ENCODE peak calls at places on chromosomes 2 and 18, in four cellular contexts. One of them, this sample, is unnamed.

GRCh38 chr2:46393865-46394264 is 85.5 kb upstream of the TMEM247 start:
- DNase-seq in H1: no peak
- DNase-seq in A549: no peak
- DNase-seq in H9: peak; percentile 3
- DNase-seq in this sample: no peak

GRCh38 chr18:36580874-36581750 is 247.7 kb downstream of the TPGS2 start:
- DNase-seq in H1: no peak
- DNase-seq in A549: no peak
- DNase-seq in H9: no peak
- DNase-seq in this sample: no peak

GRCh38 chr2:128172191-128172590 is 81.2 kb downstream of the UGGT1 start:
- DNase-seq in H1: no peak
- DNase-seq in A549: no peak
- DNase-seq in H9: no peak
- DNase-seq in this sample: no peak

GRCh38 chr18:78796693-78797455 is 182.7 kb upstream of the SALL3 start:
- DNase-seq in H1: no peak
- DNase-seq in A549: no peak
- DNase-seq in H9: no peak
- DNase-seq in this sample: no peak

GRCh38 chr18:3748081-3748480 is 298.1 kb downstream of the TGIF1 start:
- DNase-seq in H1: no peak
- DNase-seq in A549: no peak
- DNase-seq in H9: no peak
- DNase-seq in this sample: no peak

GRCh38 chr2:132923787-132924186 is 253.8 kb upstream of the LYPD1 start:
- DNase-seq in H1: no peak
- DNase-seq in A549: no peak
- DNase-seq in H9: no peak
- DNase-seq in this sample: no peak

GRCh38 chr2:44964704-44965343 is 23.3 kb downstream of the SIX3 start:
- DNase-seq in H1: peak; percentile 78
- DNase-seq in A549: no peak
- DNase-seq in H9: peak; percentile 74
- DNase-seq in this sample: no peak

GRCh38 chr2:219398721-219399333 is 11.1 kb upstream of the DNPEP start:
- DNase-seq in H1: no peak
- DNase-seq in A549: no peak
- DNase-seq in H9: no peak
- DNase-seq in this sample: no peak

GRCh38 chr2:142040554-142040953 is 90.3 kb downstream of the LRP1B start:
- DNase-seq in H1: no peak
- DNase-seq in A549: no peak
- DNase-seq in H9: no peak
- DNase-seq in this sample: no peak

GRCh38 chr2:133504566-133505505 is 63.4 kb downstream of the NCKAP5 start:
- DNase-seq in H1: no peak
- DNase-seq in A549: no peak
- DNase-seq in H9: no peak
- DNase-seq in this sample: peak; percentile 22

GRCh38 chr2:122203523-122203922 is 448.1 kb downstream of the TSN start:
- DNase-seq in H1: no peak
- DNase-seq in A549: no peak
- DNase-seq in H9: no peak
- DNase-seq in this sample: no peak

GRCh38 chr2:162926501-162926900 is 87.9 kb upstream of the KCNH7 start:
- DNase-seq in H1: no peak
- DNase-seq in A549: peak; percentile 3
- DNase-seq in H9: no peak
- DNase-seq in this sample: no peak

GRCh38 chr2:48114256-48114655 is 208.0 kb upstream of the FBXO11 start:
- DNase-seq in H1: no peak
- DNase-seq in A549: peak; percentile 52
- DNase-seq in H9: no peak
- DNase-seq in this sample: no peak

GRCh38 chr2:124264496-124265160 is 239.5 kb downstream of the CNTNAP5 start:
- DNase-seq in H1: no peak
- DNase-seq in A549: no peak
- DNase-seq in H9: no peak
- DNase-seq in this sample: no peak

GRCh38 chr2:222477962-222478608 is 53.7 kb downstream of the SGPP2 start:
- DNase-seq in H1: peak; percentile 54
- DNase-seq in A549: no peak
- DNase-seq in H9: peak; percentile 57
- DNase-seq in this sample: no peak

GRCh38 chr2:146143971-146144370 is 1624.1 kb upstream of the ZEB2 start:
- DNase-seq in H1: no peak
- DNase-seq in A549: no peak
- DNase-seq in H9: no peak
- DNase-seq in this sample: no peak

GRCh38 chr2:7905756-7906155 is 776.1 kb upstream of the ID2 start:
- DNase-seq in H1: no peak
- DNase-seq in A549: no peak
- DNase-seq in H9: no peak
- DNase-seq in this sample: no peak

GRCh38 chr2:177489719-177490301 is 97.2 kb downstream of the AGPS start:
- DNase-seq in H1: no peak
- DNase-seq in A549: peak; percentile 15
- DNase-seq in H9: no peak
- DNase-seq in this sample: no peak

GRCh38 chr2:241268716-241269445 is 46.6 kb downstream of the HDLBP start:
- DNase-seq in H1: no peak
- DNase-seq in A549: no peak
- DNase-seq in H9: peak; percentile 18
- DNase-seq in this sample: no peak

GRCh38 chr18:69635482-69635881 is 234.8 kb downstream of the DOK6 start:
- DNase-seq in H1: no peak
- DNase-seq in A549: no peak
- DNase-seq in H9: no peak
- DNase-seq in this sample: no peak

GRCh38 chr2:42918671-42919335 is 126.4 kb upstream of the HAAO start:
- DNase-seq in H1: no peak
- DNase-seq in A549: no peak
- DNase-seq in H9: no peak
- DNase-seq in this sample: no peak

GRCh38 chr18:46518438-46518837 is 138.6 kb downstream of the LOXHD1 start:
- DNase-seq in H1: no peak
- DNase-seq in A549: no peak
- DNase-seq in H9: peak; percentile 65
- DNase-seq in this sample: peak; percentile 16

GRCh38 chr2:98454500-98455235 is 10.0 kb downstream of the INPP4A start:
- DNase-seq in H1: no peak
- DNase-seq in A549: no peak
- DNase-seq in H9: no peak
- DNase-seq in this sample: no peak

GRCh38 chr2:65344689-65345088 is 87.7 kb downstream of the SPRED2 start:
- DNase-seq in H1: no peak
- DNase-seq in A549: no peak
- DNase-seq in H9: no peak
- DNase-seq in this sample: no peak

GRCh38 chr2:217489145-217489960 is 513.4 kb downstream of the TNS1 start:
- DNase-seq in H1: no peak
- DNase-seq in A549: no peak
- DNase-seq in H9: peak; percentile 24
- DNase-seq in this sample: no peak

GRCh38 chr18:3595282-3596273 is 145.6 kb downstream of the TGIF1 start:
- DNase-seq in H1: no peak
- DNase-seq in A549: no peak
- DNase-seq in H9: no peak
- DNase-seq in this sample: peak; percentile 53

GRCh38 chr2:164625378-164625971 is 4.2 kb upstream of the GRB14 start:
- DNase-seq in H1: no peak
- DNase-seq in A549: no peak
- DNase-seq in H9: no peak
- DNase-seq in this sample: no peak

GRCh38 chr18:63149200-63149587 is 170.4 kb downstream of the BCL2 start:
- DNase-seq in H1: no peak
- DNase-seq in A549: no peak
- DNase-seq in H9: no peak
- DNase-seq in this sample: no peak

GRCh38 chr2:70668432-70668831 is 99.6 kb downstream of the ADD2 start:
- DNase-seq in H1: no peak
- DNase-seq in A549: no peak
- DNase-seq in H9: no peak
- DNase-seq in this sample: no peak

GRCh38 chr2:168060956-168061750 is 186.2 kb downstream of the STK39 start:
- DNase-seq in H1: no peak
- DNase-seq in A549: no peak
- DNase-seq in H9: no peak
- DNase-seq in this sample: no peak

GRCh38 chr2:70141754-70142589 is 48.8 kb downstream of the C2orf42 start:
- DNase-seq in H1: peak; percentile 81
- DNase-seq in A549: peak; percentile 51
- DNase-seq in H9: peak; percentile 70
- DNase-seq in this sample: no peak

GRCh38 chr2:173711816-173712215 is 253.4 kb downstream of the SP3 start:
- DNase-seq in H1: no peak
- DNase-seq in A549: no peak
- DNase-seq in H9: no peak
- DNase-seq in this sample: no peak

GRCh38 chr2:17976871-17977746 is 98.6 kb downstream of the KCNS3 start:
- DNase-seq in H1: no peak
- DNase-seq in A549: no peak
- DNase-seq in H9: no peak
- DNase-seq in this sample: no peak

DNA sequence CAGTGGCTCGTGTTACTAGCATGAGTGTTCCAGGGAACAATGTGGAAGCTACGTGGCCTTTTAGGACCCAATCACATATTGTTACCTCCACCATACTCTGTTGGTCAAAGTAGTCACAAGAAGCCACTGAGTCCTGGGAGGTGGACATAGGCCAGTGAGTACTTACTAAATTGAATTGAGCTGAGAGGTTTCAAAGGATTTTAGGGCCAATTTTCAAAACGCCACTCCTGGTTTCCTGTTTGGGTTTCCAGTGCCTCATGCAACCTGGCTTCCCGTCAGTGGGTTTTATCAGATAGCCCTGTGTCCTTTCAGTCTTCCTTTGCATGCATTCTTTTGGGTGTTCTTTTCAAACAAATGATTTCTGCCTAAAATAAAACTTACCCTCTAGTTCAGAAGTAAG is 56.3 kb downstream of the FBLN7 start:
- DNase-seq in H1: peak; percentile 16
- DNase-seq in A549: no peak
- DNase-seq in H9: no peak
- DNase-seq in this sample: no peak
- H3K4me1 ChIP-seq in H1: no peaks in the 10 kb centered on the region
- H3K4me1 ChIP-seq in A549: no peaks in the 10 kb centered on the region
- H3K4me1 ChIP-seq in H9: no peaks in the 10 kb centered on the region
- H3K4me1 ChIP-seq in this sample: no peaks in the 10 kb centered on the region

GRCh38 chr2:60478660-60479059 is 74.8 kb downstream of the BCL11A start:
- DNase-seq in H1: no peak
- DNase-seq in A549: no peak
- DNase-seq in H9: no peak
- DNase-seq in this sample: peak; percentile 46

GRCh38 chr2:60480089-60480773 is 73.2 kb downstream of the BCL11A start:
- DNase-seq in H1: peak; percentile 26
- DNase-seq in A549: no peak
- DNase-seq in H9: peak; percentile 24
- DNase-seq in this sample: no peak

GRCh38 chr2:60481257-60481656 is 72.2 kb downstream of the BCL11A start:
- DNase-seq in H1: no peak
- DNase-seq in A549: no peak
- DNase-seq in H9: peak; percentile 25
- DNase-seq in this sample: no peak

GRCh38 chr2:60476206-60476946 is 77.1 kb downstream of the BCL11A start:
- DNase-seq in H1: no peak
- DNase-seq in A549: no peak
- DNase-seq in H9: peak; percentile 25
- DNase-seq in this sample: no peak

DNA sequence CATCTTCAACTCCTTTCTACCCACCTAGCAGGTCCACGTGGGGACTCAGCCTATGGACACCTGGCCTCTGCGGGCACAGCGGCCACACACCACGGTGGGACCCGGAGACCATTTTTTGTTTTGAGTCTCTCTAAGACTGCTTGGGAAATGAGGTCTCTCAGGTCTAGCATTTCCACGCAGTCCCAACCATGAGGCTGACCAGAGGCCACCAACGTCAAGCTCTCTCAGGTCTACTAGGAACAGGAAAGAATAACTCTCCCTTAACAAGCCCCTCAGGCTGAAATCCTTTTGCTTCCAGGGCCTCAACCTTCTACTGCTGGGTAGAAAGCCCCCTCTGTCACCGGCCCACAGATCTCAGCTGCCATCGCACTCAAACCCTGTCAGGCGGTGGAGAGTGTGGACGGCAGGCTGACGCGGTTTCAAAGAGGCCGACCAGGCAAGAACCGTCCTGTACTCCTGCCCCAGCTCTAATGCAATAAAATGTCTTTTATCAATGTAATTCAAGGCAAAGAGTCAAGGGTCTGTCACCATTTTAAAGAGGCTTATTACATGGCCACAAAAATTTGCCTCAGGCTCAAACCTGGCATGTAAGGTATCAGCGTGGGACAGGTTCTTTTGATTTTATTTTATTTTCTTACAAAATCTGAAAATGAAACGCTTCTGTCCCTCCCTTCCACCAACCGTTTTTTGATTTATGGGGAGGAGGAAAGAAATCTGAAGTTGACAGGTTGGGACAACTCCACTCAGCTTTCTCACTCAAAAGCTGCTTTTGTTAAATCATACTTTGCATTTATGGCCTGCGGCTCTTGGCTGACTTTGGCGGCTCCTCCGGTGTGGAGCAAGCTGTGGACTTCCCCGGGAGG is 74.0 kb downstream of the BCL11A start:
- DNase-seq in H1: no peak
- DNase-seq in A549: no peak
- DNase-seq in H9: no peak
- DNase-seq in this sample: peak; percentile 75
- H3K4me1 ChIP-seq in H1: peaks cover 33% of the 10 kb centered on the region
- H3K4me1 ChIP-seq in A549: peaks cover 6% of the 10 kb centered on the region
- H3K4me1 ChIP-seq in H9: peaks cover 27% of the 10 kb centered on the region
- H3K4me1 ChIP-seq in this sample: no peaks in the 10 kb centered on the region

GRCh38 chr18:57434177-57434535 is 1.0 kb upstream of the ONECUT2 start:
- DNase-seq in H1: peak; percentile 56
- DNase-seq in A549: no peak
- DNase-seq in H9: peak; percentile 56
- DNase-seq in this sample: no peak

GRCh38 chr18:57432118-57432517 is 3.1 kb upstream of the ONECUT2 start:
- DNase-seq in H1: no peak
- DNase-seq in A549: no peak
- DNase-seq in H9: no peak
- DNase-seq in this sample: no peak

GRCh38 chr18:57432765-57433400 is 2.3 kb upstream of the ONECUT2 start:
- DNase-seq in H1: no peak
- DNase-seq in A549: no peak
- DNase-seq in H9: no peak
- DNase-seq in this sample: no peak

GRCh38 chr18:57434536-57435494 is at the start of gene ONECUT2:
- DNase-seq in H1: peak; percentile 97
- DNase-seq in A549: peak; percentile 87
- DNase-seq in H9: peak; percentile 98
- DNase-seq in this sample: peak; percentile 85

GRCh38 chr18:57433492-57434176 is 1.5 kb upstream of the ONECUT2 start:
- DNase-seq in H1: no peak
- DNase-seq in A549: no peak
- DNase-seq in H9: no peak
- DNase-seq in this sample: no peak
- H3K4me1 ChIP-seq in H1: peaks cover 11% of the 10 kb centered on the region
- H3K4me1 ChIP-seq in A549: peaks cover 8% of the 10 kb centered on the region
- H3K4me1 ChIP-seq in H9: peaks cover 2% of the 10 kb centered on the region
- H3K4me1 ChIP-seq in this sample: peaks cover 4% of the 10 kb centered on the region

GRCh38 chr2:36560726-36561125 is 37.2 kb downstream of the FEZ2 start:
- DNase-seq in H1: no peak
- DNase-seq in A549: no peak
- DNase-seq in H9: no peak
- DNase-seq in this sample: no peak
- H3K4me1 ChIP-seq in H1: peaks cover 7% of the 10 kb centered on the region
- H3K4me1 ChIP-seq in A549: peaks cover 70% of the 10 kb centered on the region
- H3K4me1 ChIP-seq in H9: peaks cover 4% of the 10 kb centered on the region
- H3K4me1 ChIP-seq in this sample: no peaks in the 10 kb centered on the region

This sample was measured in prostate gland.